ENCODE peak calls at places on chromosome 20, in nine cellular contexts. One of them, this sample, is unnamed.

GRCh38 chr20:35317416-35317815 is 25.2 kb upstream of the FAM83C start:
- DNase-seq in neuronal stem cell: no peak
- DNase-seq in H9: no peak
- DNase-seq in neural progenitor cell: no peak
- DNase-seq in fibroblast of lung: peak
- DNase-seq in GM23338: no peak
- DNase-seq in osteoblast: no peak
- DNase-seq in astrocyte: no peak
- DNase-seq in HepG2: no peak
- DNase-seq in this sample: no peak

GRCh38 chr20:50112512-50113419 is at the start of gene UBE2V1:
- DNase-seq in neuronal stem cell: peak
- DNase-seq in H9: peak
- DNase-seq in neural progenitor cell: peak
- DNase-seq in fibroblast of lung: peak
- DNase-seq in GM23338: peak
- DNase-seq in osteoblast: peak
- DNase-seq in astrocyte: peak
- DNase-seq in HepG2: peak
- DNase-seq in this sample: peak

GRCh38 chr20:33909331-33909921 is 84.3 kb upstream of the RALY start:
- DNase-seq in neuronal stem cell: no peak
- DNase-seq in H9: no peak
- DNase-seq in neural progenitor cell: no peak
- DNase-seq in fibroblast of lung: peak
- DNase-seq in GM23338: no peak
- DNase-seq in osteoblast: peak
- DNase-seq in astrocyte: peak
- DNase-seq in HepG2: peak
- DNase-seq in this sample: no peak

GRCh38 chr20:15185322-15185721 is 847.9 kb upstream of the FLRT3 start:
- DNase-seq in neuronal stem cell: no peak
- DNase-seq in H9: no peak
- DNase-seq in neural progenitor cell: no peak
- DNase-seq in fibroblast of lung: no peak
- DNase-seq in GM23338: no peak
- DNase-seq in osteoblast: no peak
- DNase-seq in astrocyte: no peak
- DNase-seq in HepG2: no peak
- DNase-seq in this sample: no peak

GRCh38 chr20:34877002-34877264 is 521 bp downstream of the ACSS2 start:
- DNase-seq in neuronal stem cell: no peak
- DNase-seq in H9: no peak
- DNase-seq in neural progenitor cell: no peak
- DNase-seq in fibroblast of lung: peak
- DNase-seq in GM23338: peak
- DNase-seq in osteoblast: no peak
- DNase-seq in astrocyte: no peak
- DNase-seq in HepG2: no peak
- DNase-seq in this sample: no peak

GRCh38 chr20:694496-694895 is 18.9 kb upstream of the SCRT2 start:
- DNase-seq in neuronal stem cell: no peak
- DNase-seq in H9: no peak
- DNase-seq in neural progenitor cell: no peak
- DNase-seq in fibroblast of lung: no peak
- DNase-seq in GM23338: no peak
- DNase-seq in osteoblast: peak
- DNase-seq in astrocyte: no peak
- DNase-seq in HepG2: no peak
- DNase-seq in this sample: no peak

GRCh38 chr20:48336647-48337046 is 491.2 kb downstream of the PREX1 start:
- DNase-seq in neuronal stem cell: no peak
- DNase-seq in H9: no peak
- DNase-seq in neural progenitor cell: no peak
- DNase-seq in fibroblast of lung: peak
- DNase-seq in GM23338: no peak
- DNase-seq in osteoblast: no peak
- DNase-seq in astrocyte: peak
- DNase-seq in HepG2: peak
- DNase-seq in this sample: no peak

GRCh38 chr20:1809611-1810510 is 85.3 kb upstream of the SIRPA start:
- DNase-seq in neuronal stem cell: no peak
- DNase-seq in H9: no peak
- DNase-seq in neural progenitor cell: no peak
- DNase-seq in fibroblast of lung: peak
- DNase-seq in GM23338: no peak
- DNase-seq in osteoblast: peak
- DNase-seq in astrocyte: peak
- DNase-seq in HepG2: no peak
- DNase-seq in this sample: no peak

GRCh38 chr20:22815584-22815983 is 219.5 kb upstream of the SSTR4 start:
- DNase-seq in neuronal stem cell: no peak
- DNase-seq in H9: no peak
- DNase-seq in neural progenitor cell: peak
- DNase-seq in fibroblast of lung: no peak
- DNase-seq in GM23338: peak
- DNase-seq in osteoblast: no peak
- DNase-seq in astrocyte: no peak
- DNase-seq in HepG2: no peak
- DNase-seq in this sample: no peak

GRCh38 chr20:32479697-32480140 is 105.4 kb downstream of the NOL4L start:
- DNase-seq in neuronal stem cell: no peak
- DNase-seq in H9: no peak
- DNase-seq in neural progenitor cell: no peak
- DNase-seq in fibroblast of lung: no peak
- DNase-seq in GM23338: no peak
- DNase-seq in osteoblast: no peak
- DNase-seq in astrocyte: no peak
- DNase-seq in HepG2: no peak
- DNase-seq in this sample: no peak

GRCh38 chr20:1469925-1470571 is 3.4 kb upstream of the NSFL1C start:
- DNase-seq in neuronal stem cell: peak
- DNase-seq in H9: peak
- DNase-seq in neural progenitor cell: peak
- DNase-seq in fibroblast of lung: peak
- DNase-seq in GM23338: peak
- DNase-seq in osteoblast: peak
- DNase-seq in astrocyte: peak
- DNase-seq in HepG2: peak
- DNase-seq in this sample: peak

GRCh38 chr20:47309806-47310426 is 46.6 kb downstream of the ZMYND8 start:
- DNase-seq in neuronal stem cell: no peak
- DNase-seq in H9: no peak
- DNase-seq in neural progenitor cell: peak
- DNase-seq in fibroblast of lung: no peak
- DNase-seq in GM23338: peak
- DNase-seq in osteoblast: peak
- DNase-seq in astrocyte: no peak
- DNase-seq in HepG2: no peak
- DNase-seq in this sample: no peak

GRCh38 chr20:57451759-57452661 is 60.8 kb downstream of the RBM38 start:
- DNase-seq in neuronal stem cell: no peak
- DNase-seq in H9: no peak
- DNase-seq in neural progenitor cell: no peak
- DNase-seq in fibroblast of lung: no peak
- DNase-seq in GM23338: no peak
- DNase-seq in osteoblast: no peak
- DNase-seq in astrocyte: no peak
- DNase-seq in HepG2: no peak
- DNase-seq in this sample: peak

GRCh38 chr20:57040924-57041323 is 225.5 kb downstream of the BMP7 start:
- DNase-seq in neuronal stem cell: no peak
- DNase-seq in H9: no peak
- DNase-seq in neural progenitor cell: no peak
- DNase-seq in fibroblast of lung: peak
- DNase-seq in GM23338: no peak
- DNase-seq in osteoblast: no peak
- DNase-seq in astrocyte: no peak
- DNase-seq in HepG2: no peak
- DNase-seq in this sample: no peak

GRCh38 chr20:4434681-4435080 is 287.0 kb upstream of the PRND start:
- DNase-seq in neuronal stem cell: no peak
- DNase-seq in H9: no peak
- DNase-seq in neural progenitor cell: no peak
- DNase-seq in fibroblast of lung: no peak
- DNase-seq in GM23338: no peak
- DNase-seq in osteoblast: peak
- DNase-seq in astrocyte: no peak
- DNase-seq in HepG2: no peak
- DNase-seq in this sample: no peak

GRCh38 chr20:2246081-2246491 is 49.7 kb upstream of the TGM3 start:
- DNase-seq in neuronal stem cell: peak
- DNase-seq in H9: peak
- DNase-seq in neural progenitor cell: peak
- DNase-seq in fibroblast of lung: peak
- DNase-seq in GM23338: peak
- DNase-seq in osteoblast: no peak
- DNase-seq in astrocyte: peak
- DNase-seq in HepG2: no peak
- DNase-seq in this sample: no peak

GRCh38 chr20:2101057-2101934 is at the start of gene STK35:
- DNase-seq in neuronal stem cell: no peak
- DNase-seq in H9: peak
- DNase-seq in neural progenitor cell: no peak
- DNase-seq in fibroblast of lung: no peak
- DNase-seq in GM23338: peak
- DNase-seq in osteoblast: peak
- DNase-seq in astrocyte: no peak
- DNase-seq in HepG2: no peak
- DNase-seq in this sample: peak

GRCh38 chr20:53829086-53829703 is 235.6 kb upstream of the ZNF217 start:
- DNase-seq in neuronal stem cell: no peak
- DNase-seq in H9: no peak
- DNase-seq in neural progenitor cell: no peak
- DNase-seq in fibroblast of lung: peak
- DNase-seq in GM23338: no peak
- DNase-seq in osteoblast: peak
- DNase-seq in astrocyte: peak
- DNase-seq in HepG2: no peak
- DNase-seq in this sample: peak

GRCh38 chr20:38446441-38447209 is 11.5 kb upstream of the SNHG17 start:
- DNase-seq in neuronal stem cell: peak
- DNase-seq in H9: peak
- DNase-seq in neural progenitor cell: peak
- DNase-seq in fibroblast of lung: peak
- DNase-seq in GM23338: peak
- DNase-seq in osteoblast: peak
- DNase-seq in astrocyte: peak
- DNase-seq in HepG2: peak
- DNase-seq in this sample: peak
- H3K4me2 ChIP-seq in neuronal stem cell: peak
- H3K4me2 ChIP-seq in H9: peak
- H3K4me2 ChIP-seq in neural progenitor cell: peak
- H3K4me2 ChIP-seq in fibroblast of lung: peak
- H3K4me2 ChIP-seq in GM23338: peak
- H3K4me2 ChIP-seq in osteoblast: peak
- H3K4me2 ChIP-seq in astrocyte: peak
- H3K4me2 ChIP-seq in HepG2: peak
- H3K4me2 ChIP-seq in this sample: peak

DNA sequence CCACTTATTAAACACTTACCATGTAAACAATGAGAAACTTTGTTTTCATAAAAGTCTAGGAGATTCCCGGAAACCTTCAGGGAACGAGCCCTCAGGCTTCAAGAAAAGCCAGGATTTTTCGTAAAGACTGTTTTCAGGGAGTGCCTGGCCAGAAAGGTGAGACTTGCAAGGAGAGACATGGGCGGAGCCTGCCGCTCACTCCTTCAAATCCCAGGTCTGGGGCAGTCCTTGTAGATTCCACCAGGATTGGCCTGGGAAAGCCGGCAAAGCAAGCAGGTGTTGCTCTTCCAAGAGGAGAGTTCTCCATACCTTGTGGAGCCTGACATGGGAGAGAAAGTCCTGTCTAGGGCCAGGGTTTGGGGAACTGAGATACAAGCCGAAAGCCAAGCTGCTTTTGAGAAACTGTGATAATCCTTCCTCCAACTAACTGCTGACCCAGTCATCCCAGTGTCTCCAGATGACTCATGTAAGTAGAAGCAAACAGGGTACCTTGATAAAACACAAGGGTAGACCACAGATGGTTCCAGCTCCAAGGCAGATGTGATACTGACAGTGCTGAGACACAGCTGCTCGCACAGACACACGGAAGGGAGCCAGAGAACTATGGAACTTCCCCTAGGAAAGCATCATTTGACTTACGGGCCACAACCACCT is 69.4 kb upstream of the NAA20 start:
- DNase-seq in neuronal stem cell: no peak
- DNase-seq in H9: peak
- DNase-seq in neural progenitor cell: no peak
- DNase-seq in fibroblast of lung: peak
- DNase-seq in GM23338: peak
- DNase-seq in osteoblast: no peak
- DNase-seq in astrocyte: peak
- DNase-seq in HepG2: no peak
- DNase-seq in this sample: no peak
- H3K4me2 ChIP-seq in neuronal stem cell: no peak
- H3K4me2 ChIP-seq in H9: no peak
- H3K4me2 ChIP-seq in neural progenitor cell: no peak
- H3K4me2 ChIP-seq in fibroblast of lung: peak
- H3K4me2 ChIP-seq in GM23338: no peak
- H3K4me2 ChIP-seq in osteoblast: no peak
- H3K4me2 ChIP-seq in astrocyte: peak
- H3K4me2 ChIP-seq in HepG2: no peak
- H3K4me2 ChIP-seq in this sample: no peak

GRCh38 chr20:8587246-8587645 is 455.2 kb downstream of the PLCB1 start:
- DNase-seq in neuronal stem cell: no peak
- DNase-seq in H9: no peak
- DNase-seq in neural progenitor cell: no peak
- DNase-seq in fibroblast of lung: no peak
- DNase-seq in GM23338: no peak
- DNase-seq in osteoblast: peak
- DNase-seq in astrocyte: no peak
- DNase-seq in HepG2: no peak
- DNase-seq in this sample: no peak

GRCh38 chr20:8589956-8590355 is 457.9 kb downstream of the PLCB1 start:
- DNase-seq in neuronal stem cell: no peak
- DNase-seq in H9: no peak
- DNase-seq in neural progenitor cell: no peak
- DNase-seq in fibroblast of lung: peak
- DNase-seq in GM23338: no peak
- DNase-seq in osteoblast: peak
- DNase-seq in astrocyte: peak
- DNase-seq in HepG2: no peak
- DNase-seq in this sample: no peak

GRCh38 chr20:8583209-8584106 is 451.4 kb downstream of the PLCB1 start:
- DNase-seq in neuronal stem cell: no peak
- DNase-seq in H9: no peak
- DNase-seq in neural progenitor cell: no peak
- DNase-seq in fibroblast of lung: peak
- DNase-seq in GM23338: peak
- DNase-seq in osteoblast: no peak
- DNase-seq in astrocyte: peak
- DNase-seq in HepG2: peak
- DNase-seq in this sample: peak

GRCh38 chr20:8587810-8588209 is 455.7 kb downstream of the PLCB1 start:
- DNase-seq in neuronal stem cell: no peak
- DNase-seq in H9: no peak
- DNase-seq in neural progenitor cell: no peak
- DNase-seq in fibroblast of lung: no peak
- DNase-seq in GM23338: no peak
- DNase-seq in osteoblast: no peak
- DNase-seq in astrocyte: no peak
- DNase-seq in HepG2: no peak
- DNase-seq in this sample: no peak
- H3K4me2 ChIP-seq in neuronal stem cell: no peak
- H3K4me2 ChIP-seq in H9: no peak
- H3K4me2 ChIP-seq in neural progenitor cell: no peak
- H3K4me2 ChIP-seq in fibroblast of lung: no peak
- H3K4me2 ChIP-seq in GM23338: no peak
- H3K4me2 ChIP-seq in osteoblast: no peak
- H3K4me2 ChIP-seq in astrocyte: no peak
- H3K4me2 ChIP-seq in HepG2: no peak
- H3K4me2 ChIP-seq in this sample: no peak

GRCh38 chr20:51412333-51412761 is 130.2 kb downstream of the NFATC2 start:
- DNase-seq in neuronal stem cell: no peak
- DNase-seq in H9: no peak
- DNase-seq in neural progenitor cell: no peak
- DNase-seq in fibroblast of lung: peak
- DNase-seq in GM23338: no peak
- DNase-seq in osteoblast: peak
- DNase-seq in astrocyte: peak
- DNase-seq in HepG2: no peak
- DNase-seq in this sample: no peak
- H3K4me2 ChIP-seq in neuronal stem cell: no peak
- H3K4me2 ChIP-seq in H9: no peak
- H3K4me2 ChIP-seq in neural progenitor cell: no peak
- H3K4me2 ChIP-seq in fibroblast of lung: no peak
- H3K4me2 ChIP-seq in GM23338: peak
- H3K4me2 ChIP-seq in osteoblast: peak
- H3K4me2 ChIP-seq in astrocyte: peak
- H3K4me2 ChIP-seq in HepG2: peak
- H3K4me2 ChIP-seq in this sample: no peak